ENCODE peak calls at places on chromosomes 7 and 10, in nine cellular contexts. O is HEK293T; Z is Calu3; V is activated naive CD4-positive, alpha-beta T cell treated with anti-CD3 and anti-CD28 coated beads, Interleukin-2, amount 10 ng/mL, durations not matched to agents 7 days and 5 days; A is astrocyte of the spinal cord; B is HT-29; J is AG08395; U is body of pancreas; N is neural crest cell. C is an unnamed sample.

GRCh38 chr7:123533929-123534382 is 439 bp downstream of the IQUB start:
- DNase-seq in N (no peak), J (peak; percentile 2), Z (no peak), B (no peak), O (no peak), A (no peak), U (no peak), V (no peak), C (no peak)

GRCh38 chr10:71547841-71548493 is 151.2 kb downstream of the CDH23 start:
- DNase-seq in Z (no peak), J (peak; percentile 47), N (no peak), B (no peak), V (no peak), U (peak; percentile 19), O (peak; percentile 15), A (peak; percentile 81), C (peak; percentile 56)

GRCh38 chr7:116671681-116672595 is at the start of gene MET:
- DNase-seq in N (peak; percentile 42), Z (peak; percentile 94), A (peak; percentile 83), J (peak; percentile 84), O (peak; percentile 65), U (peak; percentile 90), V (peak; percentile 61), B (peak; percentile 96), C (peak; percentile 80)

GRCh38 chr7:73971315-73971700 is 56.7 kb upstream of the ELN start:
- DNase-seq in U (no peak), A (no peak), J (no peak), Z (no peak), B (no peak), N (no peak), V (no peak), O (no peak), C (no peak)

GRCh38 chr7:77415474-77415821 is 701 bp downstream of the GSAP start:
- DNase-seq in O (no peak), U (peak; percentile 33), B (no peak), A (no peak), V (peak; percentile 28), Z (no peak), N (no peak), J (no peak), C (no peak)

GRCh38 chr10:130425169-130425568 is 289.0 kb downstream of the GLRX3 start:
- DNase-seq in A (no peak), U (no peak), Z (no peak), N (no peak), O (peak; percentile 3), V (no peak), J (no peak), B (no peak), C (no peak)

GRCh38 chr10:132504501-132505272 is 32.9 kb upstream of the INPP5A start:
- DNase-seq in Z (no peak), B (no peak), O (no peak), N (no peak), V (no peak), U (no peak), J (no peak), A (no peak), C (no peak)

GRCh38 chr10:86944471-86944870 is 12.9 kb downstream of the MMRN2 start:
- DNase-seq in A (no peak), V (peak; percentile 20), J (no peak), U (no peak), O (no peak), B (no peak), N (no peak), Z (no peak), C (no peak)

GRCh38 chr7:151871904-151872303 is 5.0 kb downstream of the PRKAG2 start:
- DNase-seq in O (no peak), Z (no peak), U (no peak), N (no peak), A (no peak), B (no peak), J (peak; percentile 34), V (no peak), C (no peak)

GRCh38 chr10:126250045-126250444 is 138.2 kb downstream of the ADAM12 start:
- DNase-seq in U (no peak), N (no peak), B (no peak), O (peak; percentile 67), J (no peak), A (no peak), Z (no peak), V (no peak), C (no peak)

GRCh38 chr7:1059200-1060091 is 15.1 kb downstream of the GPR146 start:
- DNase-seq in B (no peak), U (peak; percentile 85), A (peak; percentile 27), V (no peak), Z (no peak), O (peak; percentile 74), J (no peak), N (no peak), C (no peak)